ENCODE peak calls at places on chromosomes 1 and 21, in nine cellular contexts. I is NB4, K is HCT116, G is AG09309, W is left ventricle myocardium inferior, C is cardiac fibroblast, O is left lung, Q is esophagus squamous epithelium, P is bronchial epithelial cell. E is an unnamed sample.

GRCh38 chr1:174692313-174692712 is 244.5 kb downstream of the GPR52 start:
- DNase-seq in I (peak; percentile 7), K (peak; percentile 7), G (no peak), W (no peak), C (peak; percentile 43), O (no peak), Q (no peak), P (peak; percentile 22), E (peak; percentile 31)

GRCh38 chr1:154344977-154345837 is 19.9 kb downstream of the ATP8B2 start:
- DNase-seq in I (peak; percentile 66), K (no peak), G (no peak), W (no peak), C (peak; percentile 60), O (no peak), Q (no peak), P (peak; percentile 41), E (peak; percentile 59)

GRCh38 chr1:165069829-165070228 is 286.7 kb downstream of the LMX1A start:
- DNase-seq in I (no peak), K (no peak), G (no peak), W (no peak), C (no peak), O (no peak), Q (no peak), P (no peak), E (no peak)

GRCh38 chr1:41333146-41333784 is 28.0 kb upstream of the FOXO6 start:
- DNase-seq in I (peak; percentile 75), K (no peak), G (no peak), W (no peak), C (peak; percentile 70), O (no peak), Q (no peak), P (no peak), E (no peak)

GRCh38 chr1:7290971-7291970 is 479.8 kb upstream of the VAMP3 start:
- DNase-seq in I (no peak), K (no peak), G (no peak), W (peak; percentile 64), C (peak; percentile 77), O (peak; percentile 47), Q (no peak), P (no peak), E (no peak)

GRCh38 chr1:157105988-157106812 is 6.6 kb upstream of the ETV3L start:
- DNase-seq in I (peak; percentile 66), K (no peak), G (peak; percentile 77), W (no peak), C (peak; percentile 65), O (peak; percentile 72), Q (no peak), P (peak; percentile 78), E (peak; percentile 83)

GRCh38 chr1:235129774-235130570 is 1.3 kb upstream of the TOMM20 start:
- DNase-seq in I (no peak), K (no peak), G (no peak), W (no peak), C (no peak), O (no peak), Q (no peak), P (no peak), E (no peak)

GRCh38 chr21:17779486-17779885 is 39.7 kb downstream of the C21orf91 start:
- DNase-seq in I (peak; percentile 63), K (no peak), G (no peak), W (no peak), C (no peak), O (no peak), Q (no peak), P (peak; percentile 75), E (peak; percentile 62)

GRCh38 chr1:148160421-148161251 is 8.6 kb upstream of the NBPF11 start:
- DNase-seq in I (no peak), K (no peak), G (no peak), W (no peak), C (no peak), O (no peak), Q (no peak), P (no peak), E (no peak)

GRCh38 chr1:208639382-208639781 is 395.2 kb upstream of the PLXNA2 start:
- DNase-seq in I (no peak), K (no peak), G (no peak), W (no peak), C (no peak), O (no peak), Q (no peak), P (no peak), E (no peak)

GRCh38 chr1:17665054-17665453 is 90.1 kb upstream of the ACTL8 start:
- DNase-seq in I (no peak), K (no peak), G (no peak), W (no peak), C (no peak), O (no peak), Q (no peak), P (no peak), E (no peak)

GRCh38 chr21:16304189-16304588 is 574.4 kb downstream of the USP25 start:
- DNase-seq in I (no peak), K (no peak), G (no peak), W (no peak), C (no peak), O (no peak), Q (no peak), P (no peak), E (no peak)

GRCh38 chr21:16304700-16305099 is 574.9 kb downstream of the USP25 start:
- DNase-seq in I (no peak), K (no peak), G (no peak), W (no peak), C (no peak), O (no peak), Q (no peak), P (no peak), E (no peak)

GRCh38 chr21:16305686-16306085 is 575.9 kb downstream of the USP25 start:
- DNase-seq in I (no peak), K (no peak), G (no peak), W (no peak), C (peak; percentile 27), O (no peak), Q (no peak), P (no peak), E (peak; percentile 8)

GRCh38 chr21:16307256-16307655 is 577.5 kb downstream of the USP25 start:
- DNase-seq in I (no peak), K (no peak), G (no peak), W (no peak), C (no peak), O (no peak), Q (no peak), P (no peak), E (no peak)

DNA sequence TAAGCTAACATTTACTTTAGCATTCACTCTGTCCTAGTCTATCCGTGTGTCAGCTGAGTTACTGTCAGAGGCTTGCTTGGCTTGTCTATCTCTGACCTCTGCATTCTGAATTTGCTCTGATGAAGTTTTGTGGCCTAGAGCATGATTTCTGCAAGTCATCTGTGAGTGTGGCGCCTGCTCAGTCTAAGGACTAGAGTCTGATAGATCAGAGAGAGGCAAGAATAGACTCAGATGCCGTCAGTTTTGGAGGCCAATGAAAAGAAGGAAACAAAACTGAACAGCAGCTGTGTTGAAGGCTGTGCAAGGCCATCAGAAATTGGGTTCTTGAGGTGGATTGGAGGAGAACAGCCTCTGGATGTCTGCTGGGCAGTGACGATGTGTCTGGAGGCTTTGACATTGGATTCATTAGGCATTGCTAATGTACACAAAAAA is 573.1 kb downstream of the USP25 start:
- DNase-seq in I (no peak), K (no peak), G (peak; percentile 46), W (no peak), C (peak; percentile 66), O (no peak), Q (no peak), P (no peak), E (no peak)
- TF ChIP-seq CTCF in I (no peak), K (no peak), G (no peak), W (no peak), C (no peak), O (no peak), Q (no peak), P (no peak), E (no peak)

DNA sequence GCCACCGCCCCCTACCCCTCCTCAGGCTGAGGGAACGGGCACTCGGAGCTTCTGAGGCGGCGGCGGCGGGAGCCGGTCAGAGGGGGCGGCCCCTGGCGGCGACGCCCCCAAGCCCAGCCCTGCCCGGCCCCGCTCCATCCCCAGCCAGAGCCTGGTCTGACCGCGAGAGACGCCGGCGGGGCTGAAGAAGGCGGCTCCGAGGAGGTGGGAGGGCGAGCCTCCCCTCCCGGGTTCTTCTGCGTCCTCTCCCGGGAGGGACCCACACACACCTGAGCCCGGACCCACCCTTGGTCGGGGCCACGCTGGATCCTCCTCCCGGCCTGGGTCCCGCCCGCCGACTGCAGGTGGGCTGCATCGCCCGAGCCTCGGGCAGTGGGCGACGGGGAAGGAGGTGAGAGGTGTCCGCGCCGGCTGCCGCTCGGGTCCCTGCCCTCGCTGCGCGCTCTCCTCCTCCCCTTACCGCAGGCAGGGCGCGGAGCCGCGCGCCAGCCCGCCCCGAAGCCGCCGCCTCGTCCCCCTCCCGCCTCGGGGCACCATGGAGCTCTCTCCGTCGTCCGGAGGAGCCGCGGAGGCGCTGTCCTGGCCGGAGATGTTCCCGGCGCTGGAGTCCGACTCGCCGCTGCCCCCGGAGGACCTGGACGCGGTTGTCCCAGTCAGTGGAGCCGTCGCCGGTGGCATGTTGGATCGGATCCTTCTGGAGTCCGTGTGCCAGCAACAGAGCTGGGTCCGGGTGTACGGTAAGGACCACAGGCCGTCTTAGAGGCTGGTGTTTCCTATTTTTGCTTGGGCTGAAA is at the start of gene RASAL2:
- DNase-seq in I (peak; percentile 75), K (no peak), G (no peak), W (peak; percentile 73), C (peak; percentile 75), O (peak; percentile 67), Q (no peak), P (no peak), E (peak; percentile 64)
- H3K4me3 ChIP-seq in I (peak within 1 kb of the TSS; percentile 85), K (peak within 1 kb of the TSS; percentile 72), G (peak within 1 kb of the TSS; percentile 97), W (peak within 1 kb of the TSS; percentile 87), C (peak within 1 kb of the TSS; percentile 94), O (peak within 1 kb of the TSS; percentile 95), Q (peak within 1 kb of the TSS; percentile 97), P (peak within 1 kb of the TSS; percentile 94), E (peak within 1 kb of the TSS; percentile 90)

DNA sequence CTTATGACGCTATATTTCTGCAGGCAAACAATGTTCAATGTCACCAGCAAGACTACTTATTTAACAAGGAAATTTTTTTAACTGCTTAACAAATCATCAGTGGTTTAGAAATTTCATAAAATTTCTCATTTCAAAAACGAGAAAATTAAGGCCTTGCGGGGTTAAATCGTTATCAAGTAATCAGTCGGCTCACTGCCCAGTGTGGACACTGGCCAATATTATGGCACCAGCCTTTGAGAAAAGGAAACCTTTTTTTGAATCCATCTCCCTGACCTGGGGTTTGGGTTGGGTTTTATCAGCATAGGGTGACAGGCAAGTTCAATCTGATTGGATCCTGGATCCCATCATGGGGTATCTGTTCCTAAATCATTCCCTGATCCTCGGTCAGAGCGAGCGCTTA is 461.2 kb downstream of the SETD4 start:
- DNase-seq in I (no peak), K (no peak), G (no peak), W (no peak), C (no peak), O (no peak), Q (no peak), P (no peak), E (no peak)
- TF ChIP-seq CTCF in I (no peak), K (no peak), G (no peak), W (no peak), C (no peak), O (no peak), Q (no peak), P (no peak), E (no peak)

DNA sequence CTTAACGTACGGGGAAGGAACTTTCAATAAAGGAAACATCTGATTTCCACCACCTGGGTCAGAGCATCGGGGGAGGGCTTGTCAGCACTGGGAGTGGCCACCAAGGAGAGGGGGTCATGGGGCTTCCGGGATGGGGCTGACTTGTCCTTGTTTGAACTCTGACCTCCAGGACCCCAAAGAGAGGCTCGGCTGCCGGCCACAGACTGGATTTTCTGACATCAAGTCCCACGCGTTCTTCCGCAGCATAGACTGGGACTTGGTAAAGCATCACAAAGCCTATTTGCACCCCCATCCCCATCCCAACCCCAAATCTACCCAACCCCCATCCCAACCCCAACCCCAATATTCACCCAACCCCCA is 19.5 kb downstream of the FAAP20 start:
- DNase-seq in I (no peak), K (no peak), G (no peak), W (no peak), C (no peak), O (no peak), Q (no peak), P (no peak), E (no peak)
- H3K4me3 ChIP-seq in I (no peak overlapping the region), K (no peak overlapping the region), G (peak overlapping the region; percentile 40), W (peak overlapping the region; percentile 59), C (no peak overlapping the region), O (no peak overlapping the region), Q (no peak overlapping the region), P (no peak overlapping the region), E (no peak overlapping the region)